ENCODE peak calls at places on chromosomes 12 and 14, in four cellular contexts. One of them, this sample, is unnamed.

GRCh38 chr12:64672925-64673409 is 62.7 kb downstream of the RASSF3 start:
- DNase-seq in Peyer's patch: peak; percentile 52
- DNase-seq in sigmoid colon: peak; percentile 73
- DNase-seq in HCT116: peak; percentile 56
- DNase-seq in this sample: peak; percentile 79

GRCh38 chr12:50110762-50111416 is 1.1 kb upstream of the COX14 start:
- DNase-seq in Peyer's patch: peak; percentile 73
- DNase-seq in sigmoid colon: peak; percentile 80
- DNase-seq in HCT116: no peak
- DNase-seq in this sample: peak; percentile 89

GRCh38 chr12:26471560-26471959 is 276.2 kb downstream of the SSPN start:
- DNase-seq in Peyer's patch: peak; percentile 32
- DNase-seq in sigmoid colon: no peak
- DNase-seq in HCT116: no peak
- DNase-seq in this sample: peak; percentile 10

GRCh38 chr14:93734086-93734822 is 54.0 kb downstream of the PRIMA1 start:
- DNase-seq in Peyer's patch: no peak
- DNase-seq in sigmoid colon: no peak
- DNase-seq in HCT116: no peak
- DNase-seq in this sample: no peak

GRCh38 chr12:90951418-90952110 is 3.4 kb downstream of the CCER1 start:
- DNase-seq in Peyer's patch: no peak
- DNase-seq in sigmoid colon: no peak
- DNase-seq in HCT116: no peak
- DNase-seq in this sample: no peak

GRCh38 chr12:92158711-92159534 is 13.3 kb upstream of the BTG1 start:
- DNase-seq in Peyer's patch: no peak
- DNase-seq in sigmoid colon: no peak
- DNase-seq in HCT116: no peak
- DNase-seq in this sample: no peak

GRCh38 chr12:70393787-70394519 is 27.9 kb downstream of the KCNMB4 start:
- DNase-seq in Peyer's patch: no peak
- DNase-seq in sigmoid colon: no peak
- DNase-seq in HCT116: no peak
- DNase-seq in this sample: no peak

GRCh38 chr12:120361506-120362208 is 7.3 kb downstream of the MSI1 start:
- DNase-seq in Peyer's patch: no peak
- DNase-seq in sigmoid colon: peak; percentile 82
- DNase-seq in HCT116: no peak
- DNase-seq in this sample: peak; percentile 87

GRCh38 chr12:60666895-60667294 is 1071.1 kb downstream of the SLC16A7 start:
- DNase-seq in Peyer's patch: no peak
- DNase-seq in sigmoid colon: no peak
- DNase-seq in HCT116: no peak
- DNase-seq in this sample: no peak

GRCh38 chr12:21456291-21456780 is 18.9 kb downstream of the PYROXD1 start:
- DNase-seq in Peyer's patch: no peak
- DNase-seq in sigmoid colon: no peak
- DNase-seq in HCT116: no peak
- DNase-seq in this sample: no peak

GRCh38 chr12:47214771-47215170 is 135.0 kb upstream of the AMIGO2 start:
- DNase-seq in Peyer's patch: no peak
- DNase-seq in sigmoid colon: no peak
- DNase-seq in HCT116: no peak
- DNase-seq in this sample: no peak

GRCh38 chr14:54931598-54932340 is 29.1 kb upstream of the GCH1 start:
- DNase-seq in Peyer's patch: no peak
- DNase-seq in sigmoid colon: no peak
- DNase-seq in HCT116: no peak
- DNase-seq in this sample: no peak

GRCh38 chr14:51004801-51005526 is 60.7 kb upstream of the PYGL start:
- DNase-seq in Peyer's patch: no peak
- DNase-seq in sigmoid colon: no peak
- DNase-seq in HCT116: no peak
- DNase-seq in this sample: peak; percentile 25

GRCh38 chr14:66330916-66331315 is 155.3 kb upstream of the CCDC196 start:
- DNase-seq in Peyer's patch: no peak
- DNase-seq in sigmoid colon: no peak
- DNase-seq in HCT116: no peak
- DNase-seq in this sample: peak; percentile 89

GRCh38 chr12:65205886-65206285 is 36.5 kb downstream of the LEMD3 start:
- DNase-seq in Peyer's patch: peak; percentile 21
- DNase-seq in sigmoid colon: no peak
- DNase-seq in HCT116: no peak
- DNase-seq in this sample: no peak

DNA sequence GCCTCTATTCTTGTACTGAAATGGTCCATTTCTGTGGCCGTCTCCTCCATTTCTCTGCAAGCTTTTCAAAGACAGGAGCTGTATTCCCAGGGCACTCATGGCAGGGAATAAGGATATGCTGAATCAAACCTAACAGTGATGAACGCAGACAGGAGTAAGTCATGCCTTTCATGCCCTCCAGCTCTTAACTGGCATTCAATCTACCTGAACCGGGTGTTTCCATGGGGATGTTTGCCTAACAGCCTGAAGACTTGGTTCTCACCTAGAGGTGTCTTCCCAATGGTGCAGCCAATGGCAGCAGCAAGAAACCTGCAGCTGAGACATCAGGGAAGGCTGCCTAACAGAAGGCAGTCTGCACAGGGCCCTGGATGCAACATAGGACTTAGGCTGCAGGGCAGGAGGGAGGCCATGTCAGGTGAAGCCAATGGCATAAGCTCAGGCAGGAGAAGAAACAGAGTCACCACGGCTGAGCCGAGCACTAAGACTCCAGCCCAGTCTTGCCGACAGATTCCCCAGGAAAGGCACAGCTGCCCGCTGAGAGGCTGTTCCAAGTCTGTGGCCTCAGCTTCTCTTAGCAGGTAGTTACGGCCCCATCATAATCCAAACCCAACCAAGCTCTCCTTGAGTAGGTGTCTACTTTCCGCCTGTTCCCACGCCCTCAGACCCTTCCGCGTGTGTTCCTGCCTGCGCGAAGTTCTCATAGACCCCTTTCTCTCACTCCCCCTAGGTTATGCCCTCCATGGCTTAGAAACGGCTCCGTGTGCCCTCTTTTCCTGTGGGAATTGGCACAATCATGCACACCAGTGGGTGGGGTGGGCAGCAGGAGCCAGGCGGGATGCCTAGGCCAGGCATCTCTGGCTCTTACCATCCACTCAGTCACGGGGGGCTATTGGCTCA is 44.1 kb downstream of the VWF start:
- DNase-seq in Peyer's patch: no peak
- DNase-seq in sigmoid colon: peak; percentile 30
- DNase-seq in HCT116: no peak
- DNase-seq in this sample: peak; percentile 8
- TF ChIP-seq POLR2A in Peyer's patch: no peak
- TF ChIP-seq POLR2A in sigmoid colon: no peak
- TF ChIP-seq POLR2A in HCT116: no peak
- TF ChIP-seq POLR2A in this sample: no peak

GRCh38 chr12:104510145-104510872 is 53.6 kb downstream of the CHST11 start:
- DNase-seq in Peyer's patch: no peak
- DNase-seq in sigmoid colon: no peak
- DNase-seq in HCT116: no peak
- DNase-seq in this sample: no peak
- TF ChIP-seq CTCF in Peyer's patch: no peak
- TF ChIP-seq CTCF in sigmoid colon: no peak
- TF ChIP-seq CTCF in HCT116: no peak
- TF ChIP-seq CTCF in this sample: no peak

DNA sequence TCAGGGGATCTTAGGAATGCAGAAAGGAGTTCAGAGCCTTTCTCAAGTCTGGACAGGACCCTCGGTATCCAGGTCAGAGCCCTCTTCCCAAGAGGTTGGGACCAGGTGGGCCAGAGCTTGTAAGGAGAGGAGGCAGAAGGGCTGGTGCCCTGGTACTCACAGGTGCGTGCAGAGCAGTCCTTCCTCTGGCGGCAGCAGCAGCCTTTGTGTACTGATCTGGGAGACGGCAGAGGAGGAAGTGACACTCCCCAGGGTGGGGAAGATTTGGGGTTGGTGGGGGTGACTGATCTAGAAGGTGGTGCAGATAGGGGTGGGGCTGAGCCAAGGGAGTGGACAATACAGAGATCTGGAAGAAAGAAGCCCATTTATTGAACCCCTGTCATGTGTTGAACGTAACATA is at the start of gene ITGB7:
- DNase-seq in Peyer's patch: peak; percentile 94
- DNase-seq in sigmoid colon: no peak
- DNase-seq in HCT116: no peak
- DNase-seq in this sample: no peak
- TF ChIP-seq POLR2A in Peyer's patch: peak; percentile 45
- TF ChIP-seq POLR2A in sigmoid colon: no peak
- TF ChIP-seq POLR2A in HCT116: no peak
- TF ChIP-seq POLR2A in this sample: no peak

GRCh38 chr12:80622271-80622670 is 85.2 kb upstream of the MYF6 start:
- DNase-seq in Peyer's patch: no peak
- DNase-seq in sigmoid colon: no peak
- DNase-seq in HCT116: no peak
- DNase-seq in this sample: no peak
- TF ChIP-seq CTCF in Peyer's patch: no peak
- TF ChIP-seq CTCF in sigmoid colon: no peak
- TF ChIP-seq CTCF in HCT116: peak; percentile 50
- TF ChIP-seq CTCF in this sample: peak; percentile 11

GRCh38 chr14:75607044-75607443 is 28.6 kb downstream of the FLVCR2 start:
- DNase-seq in Peyer's patch: no peak
- DNase-seq in sigmoid colon: no peak
- DNase-seq in HCT116: no peak
- DNase-seq in this sample: no peak

GRCh38 chr14:75602527-75602926 is 24.1 kb downstream of the FLVCR2 start:
- DNase-seq in Peyer's patch: no peak
- DNase-seq in sigmoid colon: no peak
- DNase-seq in HCT116: no peak
- DNase-seq in this sample: no peak

GRCh38 chr14:75605916-75606315 is 27.5 kb downstream of the FLVCR2 start:
- DNase-seq in Peyer's patch: no peak
- DNase-seq in sigmoid colon: no peak
- DNase-seq in HCT116: no peak
- DNase-seq in this sample: no peak

GRCh38 chr14:75607842-75608640 is 29.6 kb downstream of the FLVCR2 start:
- DNase-seq in Peyer's patch: no peak
- DNase-seq in sigmoid colon: no peak
- DNase-seq in HCT116: no peak
- DNase-seq in this sample: no peak

GRCh38 chr14:75604979-75605825 is 26.8 kb downstream of the FLVCR2 start:
- DNase-seq in Peyer's patch: no peak
- DNase-seq in sigmoid colon: no peak
- DNase-seq in HCT116: no peak
- DNase-seq in this sample: no peak
- TF ChIP-seq POLR2A in Peyer's patch: no peak
- TF ChIP-seq POLR2A in sigmoid colon: no peak
- TF ChIP-seq POLR2A in HCT116: no peak
- TF ChIP-seq POLR2A in this sample: no peak

DNA sequence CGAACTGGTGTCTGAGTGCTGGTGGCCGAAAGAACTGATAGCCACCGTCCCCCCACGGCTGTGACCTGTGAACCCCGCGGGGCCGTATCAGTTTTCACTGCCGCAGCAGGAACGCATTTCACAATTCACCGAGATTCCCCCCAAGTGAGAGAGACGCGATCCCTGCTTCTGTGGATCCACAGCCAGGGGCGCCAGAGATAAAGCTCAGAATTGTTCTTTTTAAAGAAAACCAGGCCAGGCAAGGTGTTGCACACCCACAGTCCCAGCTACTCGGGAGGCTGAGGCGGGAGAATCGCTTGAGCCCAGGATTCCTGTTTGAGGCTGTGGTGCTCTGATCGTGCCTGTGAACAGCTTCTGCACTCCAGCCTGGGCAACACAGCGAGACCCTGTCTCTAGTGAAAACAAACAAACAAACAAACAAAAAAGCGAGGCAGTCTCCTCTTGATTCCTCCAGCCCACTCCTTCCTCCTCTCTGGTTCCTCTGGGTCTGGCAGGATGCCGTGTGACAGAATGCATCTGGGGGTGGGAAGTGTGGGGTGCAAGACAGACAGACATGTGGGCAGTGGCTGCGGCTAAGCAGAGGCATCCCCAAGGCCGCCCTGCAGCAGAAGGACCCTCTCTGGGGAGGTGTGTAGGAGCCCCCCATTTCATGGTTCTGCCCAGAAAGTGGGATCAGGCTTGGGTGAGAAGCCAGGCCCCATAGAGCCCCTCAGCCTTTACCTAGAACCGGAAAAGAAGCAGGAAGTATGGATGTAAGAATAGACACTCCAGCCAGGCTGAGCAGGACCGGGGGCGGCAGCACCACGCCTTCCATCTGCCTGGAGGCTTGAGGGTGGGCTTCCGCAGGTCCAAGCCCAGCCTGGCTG is 39.2 kb upstream of the PPP1R13B start:
- DNase-seq in Peyer's patch: no peak
- DNase-seq in sigmoid colon: no peak
- DNase-seq in HCT116: no peak
- DNase-seq in this sample: no peak
- TF ChIP-seq CTCF in Peyer's patch: no peak
- TF ChIP-seq CTCF in sigmoid colon: no peak
- TF ChIP-seq CTCF in HCT116: no peak
- TF ChIP-seq CTCF in this sample: no peak

This sample was measured in adrenal gland.